ENCODE peak calls at places on chromosomes 12 and 14, in five cellular contexts. One of them, this sample, is unnamed.

GRCh38 chr12:3988519-3989217 is 115.5 kb upstream of the PARP11 start:
- DNase-seq in activated CD8-positive, alpha-beta memory T cell treated with anti-CD3 and anti-CD28 coated beads, Interleukin-2, amount 10 ng/mL, durations not matched to agents 7 days and 5 days: no peak
- DNase-seq in endodermal cell: no peak
- DNase-seq in activated T-cell treated with anti-CD3 and anti-CD28 coated beads for 48 hours: peak
- DNase-seq in MCF 10A: no peak
- DNase-seq in this sample: no peak

GRCh38 chr12:46562625-46563228 is 190.2 kb upstream of the SLC38A2 start:
- DNase-seq in activated CD8-positive, alpha-beta memory T cell treated with anti-CD3 and anti-CD28 coated beads, Interleukin-2, amount 10 ng/mL, durations not matched to agents 7 days and 5 days: no peak
- DNase-seq in activated T-cell treated with anti-CD3 and anti-CD28 coated beads for 48 hours: no peak
- DNase-seq in endodermal cell: no peak
- DNase-seq in MCF 10A: peak
- DNase-seq in this sample: no peak

GRCh38 chr14:81435578-81436295 is 35.6 kb upstream of the STON2 start:
- DNase-seq in MCF 10A: peak
- DNase-seq in endodermal cell: peak
- DNase-seq in activated T-cell treated with anti-CD3 and anti-CD28 coated beads for 48 hours: no peak
- DNase-seq in activated CD8-positive, alpha-beta memory T cell treated with anti-CD3 and anti-CD28 coated beads, Interleukin-2, amount 10 ng/mL, durations not matched to agents 7 days and 5 days: no peak
- DNase-seq in this sample: no peak

GRCh38 chr14:30223385-30223785 is 295.7 kb upstream of the PRKD1 start:
- DNase-seq in MCF 10A: peak
- DNase-seq in activated CD8-positive, alpha-beta memory T cell treated with anti-CD3 and anti-CD28 coated beads, Interleukin-2, amount 10 ng/mL, durations not matched to agents 7 days and 5 days: no peak
- DNase-seq in endodermal cell: peak
- DNase-seq in activated T-cell treated with anti-CD3 and anti-CD28 coated beads for 48 hours: no peak
- DNase-seq in this sample: peak

GRCh38 chr14:92926180-92926845 is 3.4 kb downstream of the CHGA start:
- DNase-seq in activated T-cell treated with anti-CD3 and anti-CD28 coated beads for 48 hours: no peak
- DNase-seq in endodermal cell: no peak
- DNase-seq in MCF 10A: peak
- DNase-seq in activated CD8-positive, alpha-beta memory T cell treated with anti-CD3 and anti-CD28 coated beads, Interleukin-2, amount 10 ng/mL, durations not matched to agents 7 days and 5 days: no peak
- DNase-seq in this sample: no peak

GRCh38 chr12:117968826-117969659 is at the start of gene KSR2:
- DNase-seq in activated CD8-positive, alpha-beta memory T cell treated with anti-CD3 and anti-CD28 coated beads, Interleukin-2, amount 10 ng/mL, durations not matched to agents 7 days and 5 days: peak
- DNase-seq in activated T-cell treated with anti-CD3 and anti-CD28 coated beads for 48 hours: peak
- DNase-seq in MCF 10A: peak
- DNase-seq in endodermal cell: peak
- DNase-seq in this sample: peak

GRCh38 chr12:11767029-11767724 is 117.7 kb downstream of the ETV6 start:
- DNase-seq in endodermal cell: peak
- DNase-seq in activated CD8-positive, alpha-beta memory T cell treated with anti-CD3 and anti-CD28 coated beads, Interleukin-2, amount 10 ng/mL, durations not matched to agents 7 days and 5 days: no peak
- DNase-seq in MCF 10A: no peak
- DNase-seq in activated T-cell treated with anti-CD3 and anti-CD28 coated beads for 48 hours: no peak
- DNase-seq in this sample: no peak

GRCh38 chr12:114703060-114703493 is 19.1 kb upstream of the TBX3 start:
- DNase-seq in endodermal cell: peak
- DNase-seq in MCF 10A: no peak
- DNase-seq in activated T-cell treated with anti-CD3 and anti-CD28 coated beads for 48 hours: no peak
- DNase-seq in activated CD8-positive, alpha-beta memory T cell treated with anti-CD3 and anti-CD28 coated beads, Interleukin-2, amount 10 ng/mL, durations not matched to agents 7 days and 5 days: no peak
- DNase-seq in this sample: no peak

GRCh38 chr12:103908246-103908541 is 22.0 kb upstream of the HSP90B1 start:
- DNase-seq in endodermal cell: no peak
- DNase-seq in MCF 10A: no peak
- DNase-seq in activated T-cell treated with anti-CD3 and anti-CD28 coated beads for 48 hours: no peak
- DNase-seq in activated CD8-positive, alpha-beta memory T cell treated with anti-CD3 and anti-CD28 coated beads, Interleukin-2, amount 10 ng/mL, durations not matched to agents 7 days and 5 days: no peak
- DNase-seq in this sample: no peak

GRCh38 chr12:9740109-9740750 is 7.3 kb upstream of the CLECL1 start:
- DNase-seq in activated CD8-positive, alpha-beta memory T cell treated with anti-CD3 and anti-CD28 coated beads, Interleukin-2, amount 10 ng/mL, durations not matched to agents 7 days and 5 days: peak
- DNase-seq in activated T-cell treated with anti-CD3 and anti-CD28 coated beads for 48 hours: no peak
- DNase-seq in endodermal cell: no peak
- DNase-seq in MCF 10A: no peak
- DNase-seq in this sample: no peak

GRCh38 chr12:84601483-84601882 is 311.1 kb downstream of the SLC6A15 start:
- DNase-seq in MCF 10A: no peak
- DNase-seq in activated CD8-positive, alpha-beta memory T cell treated with anti-CD3 and anti-CD28 coated beads, Interleukin-2, amount 10 ng/mL, durations not matched to agents 7 days and 5 days: no peak
- DNase-seq in activated T-cell treated with anti-CD3 and anti-CD28 coated beads for 48 hours: no peak
- DNase-seq in endodermal cell: peak
- DNase-seq in this sample: no peak

GRCh38 chr14:103697196-103697595 is 18.1 kb downstream of the XRCC3 start:
- DNase-seq in activated T-cell treated with anti-CD3 and anti-CD28 coated beads for 48 hours: no peak
- DNase-seq in endodermal cell: no peak
- DNase-seq in activated CD8-positive, alpha-beta memory T cell treated with anti-CD3 and anti-CD28 coated beads, Interleukin-2, amount 10 ng/mL, durations not matched to agents 7 days and 5 days: no peak
- DNase-seq in MCF 10A: no peak
- DNase-seq in this sample: no peak

GRCh38 chr14:103401223-103402214 is 16.3 kb downstream of the MARK3 start:
- DNase-seq in activated T-cell treated with anti-CD3 and anti-CD28 coated beads for 48 hours: no peak
- DNase-seq in endodermal cell: no peak
- DNase-seq in activated CD8-positive, alpha-beta memory T cell treated with anti-CD3 and anti-CD28 coated beads, Interleukin-2, amount 10 ng/mL, durations not matched to agents 7 days and 5 days: no peak
- DNase-seq in MCF 10A: peak
- DNase-seq in this sample: no peak

GRCh38 chr14:32494566-32495434 is 165.7 kb downstream of the AKAP6 start:
- DNase-seq in MCF 10A: no peak
- DNase-seq in activated T-cell treated with anti-CD3 and anti-CD28 coated beads for 48 hours: no peak
- DNase-seq in activated CD8-positive, alpha-beta memory T cell treated with anti-CD3 and anti-CD28 coated beads, Interleukin-2, amount 10 ng/mL, durations not matched to agents 7 days and 5 days: no peak
- DNase-seq in endodermal cell: no peak
- DNase-seq in this sample: no peak

GRCh38 chr14:99230271-99231141 is 41.5 kb downstream of the BCL11B start:
- DNase-seq in activated CD8-positive, alpha-beta memory T cell treated with anti-CD3 and anti-CD28 coated beads, Interleukin-2, amount 10 ng/mL, durations not matched to agents 7 days and 5 days: peak
- DNase-seq in endodermal cell: peak
- DNase-seq in activated T-cell treated with anti-CD3 and anti-CD28 coated beads for 48 hours: peak
- DNase-seq in MCF 10A: peak
- DNase-seq in this sample: no peak

GRCh38 chr14:70754989-70755388 is 54.3 kb downstream of the MAP3K9 start:
- DNase-seq in activated CD8-positive, alpha-beta memory T cell treated with anti-CD3 and anti-CD28 coated beads, Interleukin-2, amount 10 ng/mL, durations not matched to agents 7 days and 5 days: no peak
- DNase-seq in MCF 10A: peak
- DNase-seq in activated T-cell treated with anti-CD3 and anti-CD28 coated beads for 48 hours: no peak
- DNase-seq in endodermal cell: peak
- DNase-seq in this sample: no peak